ENCODE peak calls at places on chromosome 14, in ten cellular contexts. P, Y, J, H, Q, K, E, Z, A and W are unnamed samples.

GRCh38 chr14:85595981-85596380 is 66.0 kb downstream of the FLRT2 start:
- DNase-seq in E (no peak), Q (no peak), Y (no peak), K (no peak), A (no peak), P (no peak), H (no peak), J (no peak), Z (no peak), W (no peak)

GRCh38 chr14:74085047-74085637 is 386 bp downstream of the LIN52 start:
- DNase-seq in E (peak; percentile 74), H (peak; percentile 29), Q (peak; percentile 11), P (peak; percentile 48), Y (peak; percentile 51), K (no peak), A (no peak), Z (peak; percentile 9), J (peak; percentile 51), W (no peak)

GRCh38 chr14:24879661-24880381 is 170.1 kb downstream of the STXBP6 start:
- DNase-seq in P (no peak), K (no peak), H (no peak), Q (no peak), Z (no peak), A (no peak), E (no peak), J (no peak), Y (no peak), W (no peak)

GRCh38 chr14:99548285-99548684 is 55.7 kb downstream of the CCDC85C start:
- DNase-seq in P (no peak), Q (no peak), Y (no peak), A (no peak), H (no peak), K (peak; percentile 51), Z (no peak), J (no peak), E (no peak), W (no peak)

GRCh38 chr14:51242545-51243490 is 2.8 kb downstream of the TMX1 start:
- DNase-seq in K (no peak), J (no peak), E (no peak), Z (no peak), Q (no peak), A (no peak), Y (no peak), P (no peak), H (no peak), W (no peak)

GRCh38 chr14:83217492-83217891 is 1683.8 kb upstream of the SEL1L start:
- DNase-seq in J (no peak), K (no peak), H (no peak), Q (no peak), A (peak; percentile 85), Z (no peak), P (no peak), Y (peak; percentile 13), E (no peak), W (no peak)

GRCh38 chr14:91396959-91397815 is 20.4 kb downstream of the CCDC88C start:
- DNase-seq in K (no peak), P (peak; percentile 71), Q (peak; percentile 80), E (no peak), A (no peak), H (peak; percentile 72), Y (peak; percentile 89), J (no peak), Z (no peak), W (no peak)

GRCh38 chr14:74955229-74955999 is at the start of gene PGF:
- DNase-seq in J (peak; percentile 54), H (peak; percentile 54), Z (no peak), Y (peak; percentile 39), A (peak; percentile 88), K (peak; percentile 45), P (no peak), E (peak; percentile 67), Q (peak; percentile 75), W (no peak)

GRCh38 chr14:93113678-93114067 is 2.1 kb downstream of the ITPK1 start:
- DNase-seq in H (no peak), E (no peak), Y (no peak), K (peak; percentile 24), P (no peak), A (no peak), Z (no peak), Q (no peak), J (no peak), W (no peak)

GRCh38 chr14:73203527-73203926 is 33.8 kb upstream of the PAPLN start:
- DNase-seq in H (no peak), Y (no peak), P (no peak), J (no peak), Z (no peak), E (no peak), A (no peak), Q (no peak), K (no peak), W (no peak)

GRCh38 chr14:91154851-91155625 is 41.2 kb downstream of the DGLUCY start:
- DNase-seq in P (peak; percentile 68), J (peak; percentile 83), H (no peak), K (no peak), E (peak; percentile 45), Z (no peak), A (no peak), Q (no peak), Y (peak; percentile 96), W (no peak)

GRCh38 chr14:75229923-75230792 is 48.5 kb upstream of the FOS start:
- DNase-seq in J (peak; percentile 87), A (peak; percentile 67), Q (peak; percentile 46), E (peak; percentile 71), K (no peak), Y (peak; percentile 2), H (peak; percentile 20), P (peak; percentile 63), Z (no peak), W (no peak)

GRCh38 chr14:92122761-92123160 is 992 bp downstream of the CPSF2 start:
- DNase-seq in K (no peak), E (peak; percentile 38), Z (no peak), H (no peak), Q (no peak), J (no peak), Y (no peak), P (no peak), A (no peak), W (no peak)

GRCh38 chr14:61077946-61078738 is 97.1 kb downstream of the SLC38A6 start:
- DNase-seq in K (no peak), J (no peak), P (no peak), H (no peak), Z (no peak), Q (no peak), Y (peak; percentile 9), E (peak; percentile 19), A (no peak), W (no peak)

GRCh38 chr14:33532581-33532980 is 418.3 kb downstream of the EGLN3 start:
- DNase-seq in A (no peak), J (no peak), H (no peak), Q (no peak), P (no peak), Y (no peak), K (no peak), Z (no peak), E (no peak), W (no peak)

GRCh38 chr14:44463386-44464004 is 43.6 kb downstream of the FSCB start:
- DNase-seq in H (no peak), Y (peak; percentile 90), K (no peak), P (no peak), Z (no peak), A (no peak), Q (no peak), J (no peak), E (peak; percentile 0), W (no peak)